ENCODE peak calls at places on chromosome 1, in five cellular contexts. X is left lung, O is brain microvascular endothelial cell, L is lower lobe of right lung, C is choroid plexus epithelial cell. G is an unnamed sample.

GRCh38 chr1:211708006-211708405 is 32.6 kb upstream of the NEK2 start:
- DNase-seq in X (no peak), O (no peak), L (no peak), C (no peak), G (no peak)

GRCh38 chr1:218674280-218674773 is 329.2 kb downstream of the TGFB2 start:
- DNase-seq in X (peak), O (peak), L (peak), C (peak), G (peak)

GRCh38 chr1:3219005-3219724 is 150.2 kb downstream of the PRDM16 start:
- DNase-seq in X (peak), O (peak), L (peak), C (peak), G (peak)

GRCh38 chr1:187078916-187079315 is 250.2 kb downstream of the PLA2G4A start:
- DNase-seq in X (no peak), O (no peak), L (no peak), C (no peak), G (no peak)

GRCh38 chr1:240492832-240493440 is 119.0 kb downstream of the GREM2 start:
- DNase-seq in X (peak), O (peak), L (peak), C (peak), G (peak)

GRCh38 chr1:190453550-190453949 is 24.1 kb downstream of the BRINP3 start:
- DNase-seq in X (no peak), O (no peak), L (no peak), C (peak), G (peak)

GRCh38 chr1:89959719-89960118 is 35.2 kb upstream of the ZNF326 start:
- DNase-seq in X (no peak), O (no peak), L (no peak), C (no peak), G (no peak)

GRCh38 chr1:236608930-236609726 is 4.8 kb upstream of the HEATR1 start:
- DNase-seq in X (peak), O (peak), L (no peak), C (peak), G (peak)

GRCh38 chr1:222167111-222167510 is 380.8 kb downstream of the HHIPL2 start:
- DNase-seq in X (no peak), O (peak), L (no peak), C (peak), G (peak)

GRCh38 chr1:226457307-226457712 is 49.4 kb upstream of the PARP1 start:
- DNase-seq in X (no peak), O (peak), L (no peak), C (peak), G (peak)

GRCh38 chr1:203091761-203092330 is 6.0 kb upstream of the MYOG start:
- DNase-seq in X (no peak), O (no peak), L (no peak), C (no peak), G (no peak)

GRCh38 chr1:65995326-65995725 is 202.6 kb downstream of the PDE4B start:
- DNase-seq in X (no peak), O (no peak), L (no peak), C (no peak), G (no peak)

GRCh38 chr1:38444770-38445442 is 398.3 kb upstream of the POU3F1 start:
- DNase-seq in X (no peak), O (no peak), L (no peak), C (no peak), G (no peak)

GRCh38 chr1:64077281-64077940 is 126.0 kb upstream of the UBE2U start:
- DNase-seq in X (no peak), O (no peak), L (no peak), C (no peak), G (no peak)

GRCh38 chr1:22507582-22507981 is 55.7 kb upstream of the EPHA8 start:
- DNase-seq in X (no peak), O (no peak), L (no peak), C (no peak), G (no peak)

GRCh38 chr1:5847013-5847654 is 145.1 kb downstream of the NPHP4 start:
- DNase-seq in X (no peak), O (peak), L (no peak), C (peak), G (peak)

GRCh38 chr1:84720275-84720780 is 30.1 kb upstream of the SSX2IP start:
- DNase-seq in X (no peak), O (no peak), L (no peak), C (no peak), G (no peak)

GRCh38 chr1:47992720-47993119 is 4.5 kb downstream of the TRABD2B start:
- DNase-seq in X (no peak), O (no peak), L (no peak), C (peak), G (peak)

GRCh38 chr1:6833804-6834203 is 48.5 kb downstream of the CAMTA1 start:
- DNase-seq in X (peak), O (no peak), L (no peak), C (no peak), G (no peak)

GRCh38 chr1:85334962-85335361 is 58.5 kb upstream of the BCL10 start:
- DNase-seq in X (no peak), O (no peak), L (no peak), C (peak), G (no peak)

GRCh38 chr1:241640149-241640866 is at the start of the genes CHML and OPN3:
- DNase-seq in X (peak), O (peak), L (peak), C (peak), G (peak)

GRCh38 chr1:201229771-201230635 is 39.4 kb downstream of the IGFN1 start:
- DNase-seq in X (peak), O (peak), L (no peak), C (peak), G (no peak)

GRCh38 chr1:31952825-31953220 is 14.7 kb upstream of the PTP4A2 start:
- DNase-seq in X (no peak), O (no peak), L (no peak), C (no peak), G (no peak)

GRCh38 chr1:94702440-94702810 is 117.7 kb upstream of the SLC44A3 start:
- DNase-seq in X (no peak), O (no peak), L (no peak), C (peak), G (peak)

GRCh38 chr1:30952098-30952497 is 43.5 kb upstream of the SDC3 start:
- DNase-seq in X (no peak), O (no peak), L (no peak), C (no peak), G (no peak)

GRCh38 chr1:117324357-117324756 is 42.9 kb upstream of the MAN1A2 start:
- DNase-seq in X (no peak), O (no peak), L (no peak), C (no peak), G (no peak)

GRCh38 chr1:204726478-204726877 is 40.9 kb upstream of the LRRN2 start:
- DNase-seq in X (no peak), O (peak), L (no peak), C (peak), G (peak)

GRCh38 chr1:7948950-7949349 is 8.3 kb upstream of the TNFRSF9 start:
- DNase-seq in X (no peak), O (peak), L (no peak), C (peak), G (peak)

GRCh38 chr1:68363346-68363745 is 86.4 kb downstream of the RPE65 start:
- DNase-seq in X (no peak), O (no peak), L (no peak), C (no peak), G (no peak)

GRCh38 chr1:205811660-205812059 is 1.3 kb downstream of the SLC41A1 start:
- DNase-seq in X (peak), O (peak), L (peak), C (no peak), G (peak)

GRCh38 chr1:176515310-176515709 is 52.3 kb downstream of the PAPPA2 start:
- DNase-seq in X (no peak), O (no peak), L (no peak), C (peak), G (peak)

GRCh38 chr1:247387096-247387495 is 28.9 kb upstream of the NLRP3 start:
- DNase-seq in X (no peak), O (no peak), L (no peak), C (no peak), G (no peak)

GRCh38 chr1:247392088-247392487 is 23.9 kb upstream of the NLRP3 start:
- DNase-seq in X (no peak), O (no peak), L (no peak), C (no peak), G (no peak)

GRCh38 chr1:247387500-247387899 is 28.5 kb upstream of the NLRP3 start:
- DNase-seq in X (no peak), O (no peak), L (no peak), C (no peak), G (no peak)

GRCh38 chr1:247390996-247391395 is 25.0 kb upstream of the NLRP3 start:
- DNase-seq in X (no peak), O (no peak), L (no peak), C (no peak), G (no peak)

DNA sequence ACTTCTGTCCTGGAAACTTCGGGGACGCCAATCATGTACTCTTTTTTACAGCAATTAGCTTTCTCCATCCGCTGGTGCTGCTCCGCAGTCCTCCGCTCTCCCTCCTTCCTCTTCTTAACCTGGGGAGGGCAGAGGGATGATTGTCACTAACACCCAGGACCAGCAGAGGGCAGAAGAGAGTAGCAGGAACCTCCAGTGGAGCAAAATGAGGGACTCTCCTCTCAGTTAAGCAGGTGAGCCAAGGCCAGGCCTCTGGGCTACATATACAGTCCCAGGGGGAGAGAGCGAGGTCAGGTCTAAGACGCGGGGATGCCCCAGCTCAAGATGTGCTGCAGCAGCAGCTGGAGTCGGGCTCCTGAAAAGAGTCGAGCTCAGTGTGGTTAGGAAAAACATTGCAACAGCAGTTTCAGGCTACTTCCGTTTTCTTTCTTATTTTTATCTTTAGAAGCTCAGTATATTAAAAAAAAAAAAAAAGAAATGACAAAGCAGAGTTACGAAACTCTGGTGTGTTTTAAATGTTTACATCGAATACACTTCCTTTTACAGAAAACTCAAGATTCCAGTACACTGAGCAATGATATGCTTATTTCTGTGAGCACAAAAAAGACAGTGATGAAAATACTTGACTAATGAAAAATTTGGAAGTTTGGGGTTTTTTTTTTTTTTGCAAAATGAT is 25.7 kb upstream of the NLRP3 start:
- DNase-seq in X (peak), O (peak), L (peak), C (peak), G (peak)
- TF ChIP-seq CTCF in X (peak), O (peak), L (peak), C (peak), G (peak)

GRCh38 chr1:2018217-2019161 is 656 bp upstream of the GABRD start:
- DNase-seq in X (no peak), O (no peak), L (no peak), C (no peak), G (no peak)

GRCh38 chr1:2019162-2019542 is at the start of gene GABRD:
- DNase-seq in X (no peak), O (no peak), L (no peak), C (no peak), G (no peak)

GRCh38 chr1:2020310-2020655 is 1.1 kb downstream of the GABRD start:
- DNase-seq in X (no peak), O (no peak), L (no peak), C (no peak), G (no peak)

GRCh38 chr1:2021550-2021949 is 2.4 kb downstream of the GABRD start:
- DNase-seq in X (no peak), O (no peak), L (no peak), C (no peak), G (no peak)

DNA sequence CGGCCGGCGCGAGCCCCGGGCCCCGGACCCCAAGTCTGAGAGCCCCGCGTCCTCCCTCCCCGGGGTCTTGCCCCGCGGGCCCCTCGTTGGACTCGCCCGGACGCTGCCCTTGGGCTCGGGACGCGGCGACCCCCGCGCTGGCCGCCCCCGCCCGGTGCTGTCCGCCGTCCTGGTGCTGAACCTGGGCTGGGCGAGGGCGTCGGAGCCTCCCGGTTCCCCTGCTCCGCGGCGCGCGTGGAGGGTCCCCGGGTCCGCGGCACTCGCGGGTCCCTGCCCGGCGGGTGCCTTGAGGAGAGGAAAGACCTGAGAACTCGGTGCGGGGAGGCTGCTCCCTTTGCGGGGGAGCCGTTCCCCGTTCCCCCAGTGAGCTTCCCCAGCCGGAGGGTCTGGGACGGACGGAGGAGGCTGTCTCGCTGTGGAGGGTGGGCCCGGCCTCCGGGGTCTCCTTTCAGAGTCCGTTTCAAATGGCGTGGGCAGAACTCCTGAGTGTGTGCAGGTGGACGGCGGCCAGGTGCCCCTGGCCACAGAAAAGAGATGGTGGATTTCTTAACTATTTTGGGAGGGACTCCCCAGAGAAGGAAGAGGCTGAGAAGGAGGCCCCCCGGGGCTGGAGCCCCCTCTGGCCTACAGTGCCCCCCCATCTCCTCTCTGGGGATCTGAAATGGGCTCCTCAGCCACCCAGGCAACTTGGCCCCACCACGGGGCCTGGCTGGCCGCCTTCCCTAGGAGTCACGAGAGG is 595 bp downstream of the GABRD start:
- DNase-seq in X (no peak), O (no peak), L (no peak), C (no peak), G (no peak)
- H3K4me3 ChIP-seq in X (no peak), O (no peak), L (peak), C (no peak), G (no peak)

GRCh38 chr1:161160763-161161162 is 1.5 kb downstream of the USP21 start:
- DNase-seq in X (no peak), O (no peak), L (no peak), C (no peak), G (no peak)

GRCh38 chr1:161159915-161160248 is 582 bp downstream of the USP21 start:
- DNase-seq in X (no peak), O (no peak), L (no peak), C (no peak), G (no peak)

GRCh38 chr1:161157867-161158266 is 1.4 kb upstream of the USP21 start:
- DNase-seq in X (no peak), O (no peak), L (no peak), C (no peak), G (no peak)

GRCh38 chr1:161159087-161159914 is at the start of gene USP21:
- DNase-seq in X (peak), O (peak), L (peak), C (peak), G (peak)

DNA sequence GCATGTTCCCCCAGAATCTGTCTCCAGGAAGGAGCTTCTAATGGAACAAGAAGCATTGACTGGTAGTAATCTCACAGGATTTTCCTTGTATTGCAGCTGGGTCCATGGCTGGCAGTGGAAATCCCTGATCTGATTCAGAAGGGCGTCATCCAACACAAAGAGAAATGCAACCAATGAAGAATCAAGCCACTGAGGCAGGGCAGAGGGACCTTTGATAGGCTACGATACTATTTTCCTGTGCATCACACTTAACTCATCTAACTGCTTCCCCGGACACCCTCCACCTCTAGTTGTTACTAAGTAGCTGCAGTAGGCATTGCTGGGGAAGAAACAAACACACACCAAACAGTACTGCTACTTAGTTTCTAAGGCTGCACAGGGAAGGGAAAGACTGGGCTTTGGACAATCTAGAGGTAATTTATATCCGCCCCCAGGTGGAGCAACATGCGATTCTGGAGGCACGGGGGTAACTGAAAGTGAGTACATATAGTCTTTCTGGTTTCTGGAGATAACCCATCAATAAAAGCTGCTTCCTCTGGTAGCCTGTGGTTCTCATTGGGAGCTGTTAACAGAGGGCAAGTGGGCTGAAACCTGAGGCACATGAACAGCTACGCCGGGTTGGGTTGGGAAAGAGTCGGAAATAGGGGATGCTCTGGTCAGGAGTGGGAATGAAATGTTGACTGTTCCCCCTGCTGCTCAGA is 834 bp upstream of the USP21 start:
- DNase-seq in X (no peak), O (no peak), L (no peak), C (peak), G (no peak)
- TF ChIP-seq CTCF in X (no peak), O (no peak), L (no peak), C (no peak), G (no peak)

GRCh38 chr1:9413877-9414213 is 121.2 kb downstream of the SPSB1 start:
- DNase-seq in X (peak), O (no peak), L (no peak), C (no peak), G (peak)

GRCh38 chr1:9416506-9416905 is 122.8 kb upstream of the SLC25A33 start:
- DNase-seq in X (no peak), O (no peak), L (no peak), C (no peak), G (no peak)

GRCh38 chr1:9413143-9413876 is 120.6 kb downstream of the SPSB1 start:
- DNase-seq in X (peak), O (peak), L (peak), C (peak), G (peak)

GRCh38 chr1:9406111-9406510 is 113.4 kb downstream of the SPSB1 start:
- DNase-seq in X (no peak), O (no peak), L (no peak), C (no peak), G (no peak)

GRCh38 chr1:9410737-9411297 is 118.1 kb downstream of the SPSB1 start:
- DNase-seq in X (no peak), O (peak), L (no peak), C (peak), G (peak)
- H3K4me3 ChIP-seq in X (no peak), O (no peak), L (no peak), C (no peak), G (no peak)

GRCh38 chr1:43651188-43651587 is 1.2 kb downstream of the KDM4A start:
- DNase-seq in X (no peak), O (no peak), L (no peak), C (no peak), G (no peak)

GRCh38 chr1:43651922-43652321 is 2.0 kb downstream of the KDM4A start:
- DNase-seq in X (no peak), O (no peak), L (no peak), C (no peak), G (no peak)

GRCh38 chr1:43655953-43656352 is 6.0 kb downstream of the KDM4A start:
- DNase-seq in X (no peak), O (no peak), L (no peak), C (no peak), G (no peak)

GRCh38 chr1:43653893-43654292 is 3.9 kb downstream of the KDM4A start:
- DNase-seq in X (no peak), O (peak), L (no peak), C (peak), G (no peak)

GRCh38 chr1:43653339-43653738 is 3.4 kb downstream of the KDM4A start:
- DNase-seq in X (no peak), O (peak), L (no peak), C (peak), G (peak)
- TF ChIP-seq CTCF in X (no peak), O (peak), L (no peak), C (peak), G (peak)

G was measured in fibroblast of pulmonary artery.